ENCODE peak calls at places on chromosomes 1 and 21, in ten cellular contexts. F is lower leg skin; G is activated CD8-positive, alpha-beta T cell treated with anti-CD3 and anti-CD28 coated beads for 36 hours; W is HFFc6; T is B cell; N is cardiac muscle cell; J is A549; H is mesothelial cell of epicardium; A is progenitor cell of endocrine pancreas; P is breast epithelium. U is an unnamed sample.

GRCh38 chr21:32819702-32820101 is 48.1 kb upstream of the PAXBP1 start:
- DNase-seq in F (peak), G (no peak), W (peak), T (no peak), N (no peak), J (no peak), H (no peak), A (no peak), P (no peak), U (no peak)

GRCh38 chr1:63701187-63701586 is 72.6 kb upstream of the ROR1 start:
- DNase-seq in F (no peak), G (no peak), W (no peak), T (no peak), N (no peak), J (peak), H (no peak), A (no peak), P (no peak), U (no peak)

GRCh38 chr1:204891860-204892259 is 21.2 kb downstream of the NFASC start:
- DNase-seq in F (no peak), G (no peak), W (peak), T (no peak), N (no peak), J (no peak), H (no peak), A (no peak), P (no peak), U (no peak)

GRCh38 chr1:209589863-209590262 is 6.3 kb downstream of the CAMK1G start:
- DNase-seq in F (no peak), G (no peak), W (no peak), T (no peak), N (no peak), J (no peak), H (no peak), A (no peak), P (no peak), U (no peak)

GRCh38 chr1:166489670-166490436 is 323.1 kb upstream of the FAM78B start:
- DNase-seq in F (peak), G (peak), W (no peak), T (peak), N (no peak), J (no peak), H (no peak), A (no peak), P (no peak), U (peak)

GRCh38 chr1:89610457-89610991 is 22.4 kb upstream of the LRRC8C start:
- DNase-seq in F (no peak), G (peak), W (no peak), T (no peak), N (no peak), J (no peak), H (no peak), A (no peak), P (no peak), U (no peak)

GRCh38 chr1:7827134-7827955 is 25.5 kb downstream of the UTS2 start:
- DNase-seq in F (no peak), G (peak), W (no peak), T (no peak), N (no peak), J (no peak), H (no peak), A (no peak), P (no peak), U (no peak)

GRCh38 chr21:41677671-41678015 is 89.2 kb downstream of the RIPK4 start:
- DNase-seq in F (no peak), G (no peak), W (no peak), T (no peak), N (no peak), J (no peak), H (no peak), A (no peak), P (no peak), U (no peak)

GRCh38 chr1:150235436-150235851 is 468 bp downstream of the ANP32E start:
- DNase-seq in F (no peak), G (no peak), W (no peak), T (peak), N (peak), J (peak), H (peak), A (no peak), P (peak), U (peak)

GRCh38 chr1:205225901-205226765 is 1.6 kb upstream of the TMCC2 start:
- DNase-seq in F (no peak), G (peak), W (peak), T (no peak), N (no peak), J (no peak), H (no peak), A (no peak), P (no peak), U (no peak)

GRCh38 chr1:115099693-115100050 is 10.4 kb upstream of the TSPAN2 start:
- DNase-seq in F (no peak), G (no peak), W (peak), T (no peak), N (no peak), J (no peak), H (no peak), A (no peak), P (no peak), U (no peak)

GRCh38 chr1:210259496-210259895 is 26.9 kb downstream of the SERTAD4 start:
- DNase-seq in F (no peak), G (no peak), W (peak), T (no peak), N (no peak), J (no peak), H (no peak), A (no peak), P (no peak), U (no peak)

GRCh38 chr21:44867999-44868700 is 5.3 kb downstream of the PTTG1IP start:
- DNase-seq in F (no peak), G (peak), W (no peak), T (no peak), N (no peak), J (no peak), H (no peak), A (no peak), P (no peak), U (peak)

GRCh38 chr21:23507501-23507900 is 2099.8 kb downstream of the MRPL39 start:
- DNase-seq in F (no peak), G (no peak), W (no peak), T (no peak), N (no peak), J (no peak), H (no peak), A (no peak), P (no peak), U (no peak)

GRCh38 chr1:116722016-116722838 is 32.0 kb upstream of the CD2 start:
- DNase-seq in F (no peak), G (no peak), W (no peak), T (no peak), N (no peak), J (no peak), H (no peak), A (no peak), P (no peak), U (no peak)

GRCh38 chr1:28370220-28371010 is 875 bp downstream of the PHACTR4 start:
- DNase-seq in F (no peak), G (peak), W (peak), T (peak), N (peak), J (peak), H (peak), A (peak), P (no peak), U (no peak)

GRCh38 chr1:34262454-34262853 is 85.7 kb downstream of the C1orf94 start:
- DNase-seq in F (no peak), G (no peak), W (no peak), T (no peak), N (no peak), J (no peak), H (no peak), A (no peak), P (no peak), U (no peak)

GRCh38 chr1:119279441-119280415 is 88.9 kb upstream of the HAO2 start:
- DNase-seq in F (no peak), G (no peak), W (peak), T (no peak), N (no peak), J (peak), H (no peak), A (no peak), P (no peak), U (no peak)

GRCh38 chr1:233617025-233617424 is 3.1 kb downstream of the KCNK1 start:
- DNase-seq in F (no peak), G (no peak), W (no peak), T (no peak), N (no peak), J (no peak), H (no peak), A (no peak), P (no peak), U (no peak)

GRCh38 chr1:12546771-12547585 is 71.0 kb downstream of the DHRS3 start:
- DNase-seq in F (peak), G (no peak), W (no peak), T (no peak), N (no peak), J (no peak), H (no peak), A (no peak), P (peak), U (peak)

GRCh38 chr1:244239261-244239770 is 188.2 kb downstream of the ZBTB18 start:
- DNase-seq in F (no peak), G (no peak), W (no peak), T (no peak), N (no peak), J (no peak), H (no peak), A (no peak), P (no peak), U (peak)

GRCh38 chr21:15531986-15532385 is 197.8 kb upstream of the USP25 start:
- DNase-seq in F (no peak), G (no peak), W (no peak), T (no peak), N (no peak), J (no peak), H (no peak), A (no peak), P (no peak), U (no peak)

GRCh38 chr1:22709891-22710687 is 550 bp upstream of the EPHB2 start:
- DNase-seq in F (no peak), G (peak), W (peak), T (no peak), N (peak), J (peak), H (peak), A (peak), P (no peak), U (no peak)

GRCh38 chr21:44708866-44709425 is 2.4 kb downstream of the TSPEAR start:
- DNase-seq in F (no peak), G (no peak), W (no peak), T (no peak), N (no peak), J (no peak), H (peak), A (no peak), P (no peak), U (no peak)

GRCh38 chr1:209199822-209200221 is 383.7 kb upstream of the CAMK1G start:
- DNase-seq in F (no peak), G (no peak), W (no peak), T (no peak), N (peak), J (no peak), H (no peak), A (no peak), P (no peak), U (no peak)

GRCh38 chr1:241688940-241689368 is 36.9 kb downstream of the WDR64 start:
- DNase-seq in F (peak), G (no peak), W (peak), T (no peak), N (peak), J (no peak), H (no peak), A (no peak), P (no peak), U (no peak)

GRCh38 chr1:11439051-11439450 is 39.9 kb upstream of the DISP3 start:
- DNase-seq in F (no peak), G (no peak), W (no peak), T (no peak), N (no peak), J (no peak), H (no peak), A (no peak), P (no peak), U (no peak)

GRCh38 chr1:174837386-174837785 is 162.4 kb upstream of the CACYBP start:
- DNase-seq in F (no peak), G (no peak), W (no peak), T (no peak), N (no peak), J (no peak), H (no peak), A (no peak), P (no peak), U (no peak)

GRCh38 chr1:44078087-44078486 is 40.5 kb upstream of the KLF17 start:
- DNase-seq in F (no peak), G (no peak), W (no peak), T (no peak), N (no peak), J (no peak), H (no peak), A (no peak), P (no peak), U (no peak)

GRCh38 chr1:172024516-172024915 is 183.2 kb downstream of the DNM3 start:
- DNase-seq in F (peak), G (no peak), W (no peak), T (no peak), N (no peak), J (no peak), H (no peak), A (no peak), P (no peak), U (no peak)

GRCh38 chr1:44696789-44697188 is 22.3 kb downstream of the ARMH1 start:
- DNase-seq in F (no peak), G (peak), W (no peak), T (peak), N (no peak), J (no peak), H (no peak), A (no peak), P (no peak), U (no peak)

GRCh38 chr1:186735463-186735862 is 55.2 kb upstream of the PTGS2 start:
- DNase-seq in F (no peak), G (no peak), W (no peak), T (no peak), N (no peak), J (no peak), H (no peak), A (no peak), P (no peak), U (no peak)

GRCh38 chr1:221530791-221531190 is 211.1 kb downstream of the DUSP10 start:
- DNase-seq in F (no peak), G (no peak), W (peak), T (no peak), N (no peak), J (no peak), H (no peak), A (no peak), P (no peak), U (no peak)

GRCh38 chr21:31145271-31145801 is 107.1 kb upstream of the KRTAP19-8 start:
- DNase-seq in F (no peak), G (no peak), W (no peak), T (no peak), N (no peak), J (no peak), H (no peak), A (no peak), P (no peak), U (no peak)

GRCh38 chr1:27522860-27523665 is 33.1 kb upstream of the WASF2 start:
- DNase-seq in F (no peak), G (peak), W (no peak), T (no peak), N (peak), J (no peak), H (peak), A (no peak), P (no peak), U (no peak)

GRCh38 chr1:155003766-155004351 is 1.3 kb downstream of the ZBTB7B start:
- DNase-seq in F (no peak), G (peak), W (peak), T (no peak), N (peak), J (no peak), H (no peak), A (no peak), P (no peak), U (no peak)

GRCh38 chr1:70079546-70079945 is 125.8 kb downstream of the LRRC40 start:
- DNase-seq in F (no peak), G (no peak), W (no peak), T (no peak), N (no peak), J (no peak), H (no peak), A (no peak), P (no peak), U (no peak)

DNA sequence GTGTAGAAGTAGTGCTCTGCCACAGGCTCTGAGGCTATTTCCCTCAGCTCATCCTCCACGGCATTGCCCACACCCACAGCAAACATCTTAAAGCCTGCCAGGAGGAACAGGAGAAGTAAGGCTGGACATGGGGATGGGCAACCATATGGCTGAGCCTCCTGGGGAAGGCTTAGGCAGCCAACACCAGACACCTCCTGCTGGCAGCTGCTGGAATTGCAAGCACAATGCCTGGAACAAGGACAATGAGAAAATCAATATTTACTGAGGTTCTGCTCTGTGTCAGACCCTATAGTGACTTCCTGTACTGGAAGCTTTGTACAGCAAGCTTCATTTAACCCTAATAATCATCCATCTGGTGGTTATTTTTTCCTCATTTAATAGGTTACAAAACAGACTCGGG is 8.2 kb downstream of the MATN1 start:
- DNase-seq in F (no peak), G (peak), W (no peak), T (no peak), N (no peak), J (no peak), H (no peak), A (no peak), P (no peak), U (no peak)
- TF ChIP-seq CTCF in F (no peak), G (peak), W (peak), T (peak), N (peak), J (no peak), H (peak), A (peak), P (no peak), U (no peak)

DNA sequence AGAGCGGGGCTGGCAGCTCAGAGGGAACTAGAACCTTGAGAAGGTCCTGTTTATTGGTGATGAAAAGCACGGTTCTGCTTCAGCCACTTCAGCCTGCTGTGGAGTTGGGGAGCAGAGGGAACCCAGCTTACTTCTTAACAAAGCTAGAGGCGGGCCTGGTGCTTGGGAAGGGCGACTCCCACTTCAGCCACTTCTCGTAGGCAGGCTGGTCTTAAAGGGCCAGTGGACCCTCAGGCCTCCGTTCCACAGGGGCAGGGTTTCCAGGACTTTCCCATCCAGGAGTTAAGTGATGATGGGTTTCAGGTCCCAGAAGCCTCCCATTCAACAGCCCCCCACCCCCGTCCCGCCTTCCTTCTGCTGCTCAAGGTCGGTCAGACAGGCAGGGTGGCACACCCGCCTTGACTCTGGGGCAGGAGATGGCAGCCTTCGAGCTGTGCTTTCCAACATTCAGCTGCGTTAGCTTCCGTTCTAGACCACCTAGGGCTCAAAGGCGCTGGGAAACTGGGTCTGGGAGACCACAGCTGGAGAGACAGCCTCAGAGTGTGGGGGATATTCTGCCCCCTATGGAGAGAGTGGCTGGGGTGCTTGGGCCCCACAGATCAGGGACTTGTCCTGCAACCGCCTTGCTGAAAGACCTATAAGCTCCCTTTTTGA is 3.4 kb downstream of the RUNX3 start:
- DNase-seq in F (no peak), G (no peak), W (peak), T (no peak), N (peak), J (no peak), H (no peak), A (no peak), P (no peak), U (no peak)
- TF ChIP-seq CTCF in F (no peak), G (no peak), W (no peak), T (no peak), N (no peak), J (no peak), H (no peak), A (no peak), P (no peak), U (no peak)

GRCh38 chr1:92599184-92599583 is 112.5 kb upstream of the GFI1 start:
- DNase-seq in F (no peak), G (no peak), W (peak), T (no peak), N (peak), J (peak), H (no peak), A (no peak), P (no peak), U (no peak)
- TF ChIP-seq CTCF in F (no peak), G (peak), W (peak), T (peak), N (peak), J (peak), H (peak), A (peak), P (no peak), U (no peak)

GRCh38 chr1:161180643-161181042 is 3.3 kb upstream of the B4GALT3 start:
- DNase-seq in F (no peak), G (no peak), W (no peak), T (no peak), N (no peak), J (no peak), H (no peak), A (no peak), P (no peak), U (no peak)
- TF ChIP-seq CTCF in F (no peak), G (peak), W (peak), T (peak), N (peak), J (peak), H (no peak), A (no peak), P (no peak), U (peak)

DNA sequence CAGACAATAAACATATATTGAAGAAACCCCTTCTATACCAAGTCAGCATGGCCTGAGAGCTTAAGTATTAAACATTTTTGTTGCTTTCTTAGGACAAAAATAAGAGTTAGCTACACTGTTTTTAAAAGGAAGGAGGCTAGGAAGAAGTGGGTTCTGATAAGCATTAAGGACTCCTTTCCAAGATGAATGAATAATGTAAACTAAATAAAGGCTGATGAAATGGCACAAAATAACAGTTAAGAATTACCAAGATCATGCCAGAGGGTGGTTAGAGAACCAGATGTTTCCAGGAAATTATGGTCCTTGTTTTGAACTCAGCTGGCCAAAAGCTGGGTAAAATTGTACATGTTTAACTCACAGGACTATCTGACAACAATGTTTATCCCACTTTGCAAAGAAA is 114.1 kb upstream of the ETS2 start:
- DNase-seq in F (no peak), G (no peak), W (no peak), T (no peak), N (no peak), J (no peak), H (no peak), A (no peak), P (no peak), U (no peak)
- TF ChIP-seq CTCF in F (no peak), G (no peak), W (no peak), T (no peak), N (no peak), J (no peak), H (no peak), A (no peak), P (no peak), U (no peak)

U was measured in suprapubic skin.